ENCODE peak calls at places on chromosomes 16 and 17, in five cellular contexts. One of them, this sample, is unnamed.

GRCh38 chr16:660459-661183 is 7.3 kb upstream of the RHOT2 start:
- DNase-seq in GM12878: peak
- DNase-seq in HCT116: peak
- DNase-seq in K562: peak
- DNase-seq in HepG2: no peak
- DNase-seq in this sample: peak

GRCh38 chr16:50297301-50298074 is 31.1 kb downstream of the ADCY7 start:
- DNase-seq in GM12878: no peak
- DNase-seq in HCT116: no peak
- DNase-seq in K562: no peak
- DNase-seq in HepG2: peak
- DNase-seq in this sample: no peak

GRCh38 chr16:23453338-23454052 is 506 bp upstream of the COG7 start:
- DNase-seq in GM12878: no peak
- DNase-seq in HCT116: no peak
- DNase-seq in K562: no peak
- DNase-seq in HepG2: no peak
- DNase-seq in this sample: no peak

GRCh38 chr16:15788846-15789239 is 68.0 kb downstream of the MYH11 start:
- DNase-seq in GM12878: no peak
- DNase-seq in HCT116: no peak
- DNase-seq in K562: no peak
- DNase-seq in HepG2: no peak
- DNase-seq in this sample: no peak

GRCh38 chr17:82942166-82943130 is 102.6 kb upstream of the ZNF750 start:
- DNase-seq in GM12878: no peak
- DNase-seq in HCT116: no peak
- DNase-seq in K562: no peak
- DNase-seq in HepG2: no peak
- DNase-seq in this sample: no peak

GRCh38 chr17:7249830-7250229 is 1.7 kb downstream of the CTDNEP1 start:
- DNase-seq in GM12878: no peak
- DNase-seq in HCT116: no peak
- DNase-seq in K562: no peak
- DNase-seq in HepG2: no peak
- DNase-seq in this sample: no peak

GRCh38 chr17:28953444-28954118 is 2.3 kb upstream of the PHF12 start:
- DNase-seq in GM12878: no peak
- DNase-seq in HCT116: peak
- DNase-seq in K562: peak
- DNase-seq in HepG2: peak
- DNase-seq in this sample: peak

GRCh38 chr16:24524855-24525652 is 14.3 kb upstream of the RBBP6 start:
- DNase-seq in GM12878: no peak
- DNase-seq in HCT116: no peak
- DNase-seq in K562: no peak
- DNase-seq in HepG2: peak
- DNase-seq in this sample: no peak

GRCh38 chr17:67992541-67993152 is 3.6 kb downstream of the C17orf58 start:
- DNase-seq in GM12878: no peak
- DNase-seq in HCT116: no peak
- DNase-seq in K562: peak
- DNase-seq in HepG2: no peak
- DNase-seq in this sample: peak

GRCh38 chr17:18258356-18259038 is at the start of gene FLII:
- DNase-seq in GM12878: no peak
- DNase-seq in HCT116: no peak
- DNase-seq in K562: peak
- DNase-seq in HepG2: peak
- DNase-seq in this sample: peak

GRCh38 chr16:69465083-69465721 is 40.8 kb downstream of the CYB5B start:
- DNase-seq in GM12878: peak
- DNase-seq in HCT116: no peak
- DNase-seq in K562: peak
- DNase-seq in HepG2: peak
- DNase-seq in this sample: no peak

GRCh38 chr17:11979795-11980194 is 17.5 kb downstream of the ZNF18 start:
- DNase-seq in GM12878: no peak
- DNase-seq in HCT116: no peak
- DNase-seq in K562: no peak
- DNase-seq in HepG2: no peak
- DNase-seq in this sample: no peak

GRCh38 chr17:16915752-16916556 is 56.0 kb downstream of the TNFRSF13B start:
- DNase-seq in GM12878: peak
- DNase-seq in HCT116: peak
- DNase-seq in K562: peak
- DNase-seq in HepG2: peak
- DNase-seq in this sample: peak

GRCh38 chr17:4301066-4301465 is 37.3 kb upstream of the ANKFY1 start:
- DNase-seq in GM12878: no peak
- DNase-seq in HCT116: no peak
- DNase-seq in K562: no peak
- DNase-seq in HepG2: no peak
- DNase-seq in this sample: no peak

GRCh38 chr17:45020354-45021138 is 30.9 kb downstream of the DCAKD start:
- DNase-seq in GM12878: no peak
- DNase-seq in HCT116: no peak
- DNase-seq in K562: no peak
- DNase-seq in HepG2: no peak
- DNase-seq in this sample: no peak

GRCh38 chr16:24015923-24016322 is 180.1 kb downstream of the PRKCB start:
- DNase-seq in GM12878: no peak
- DNase-seq in HCT116: no peak
- DNase-seq in K562: no peak
- DNase-seq in HepG2: no peak
- DNase-seq in this sample: no peak

GRCh38 chr16:1772362-1772907 is at the start of gene EME2:
- DNase-seq in GM12878: no peak
- DNase-seq in HCT116: no peak
- DNase-seq in K562: peak
- DNase-seq in HepG2: peak
- DNase-seq in this sample: peak

GRCh38 chr17:49829026-49829425 is 18.8 kb downstream of the TAC4 start:
- DNase-seq in GM12878: no peak
- DNase-seq in HCT116: no peak
- DNase-seq in K562: no peak
- DNase-seq in HepG2: no peak
- DNase-seq in this sample: no peak

GRCh38 chr16:84546669-84547538 is 42.4 kb upstream of the MEAK7 start:
- DNase-seq in GM12878: no peak
- DNase-seq in HCT116: no peak
- DNase-seq in K562: no peak
- DNase-seq in HepG2: no peak
- DNase-seq in this sample: no peak

GRCh38 chr17:17847726-17848125 is 10.9 kb upstream of the SREBF1 start:
- DNase-seq in GM12878: no peak
- DNase-seq in HCT116: no peak
- DNase-seq in K562: no peak
- DNase-seq in HepG2: no peak
- DNase-seq in this sample: no peak

GRCh38 chr17:73462830-73463229 is 151.0 kb upstream of the CDC42EP4 start:
- DNase-seq in GM12878: no peak
- DNase-seq in HCT116: no peak
- DNase-seq in K562: no peak
- DNase-seq in HepG2: no peak
- DNase-seq in this sample: no peak

GRCh38 chr16:74466872-74467271 is 45.6 kb upstream of the CLEC18B start:
- DNase-seq in GM12878: no peak
- DNase-seq in HCT116: no peak
- DNase-seq in K562: no peak
- DNase-seq in HepG2: no peak
- DNase-seq in this sample: no peak

GRCh38 chr16:66293207-66293735 is 73.2 kb upstream of the CDH5 start:
- DNase-seq in GM12878: no peak
- DNase-seq in HCT116: no peak
- DNase-seq in K562: no peak
- DNase-seq in HepG2: no peak
- DNase-seq in this sample: no peak

GRCh38 chr17:76922967-76923366 is 54.8 kb downstream of the MGAT5B start:
- DNase-seq in GM12878: no peak
- DNase-seq in HCT116: no peak
- DNase-seq in K562: no peak
- DNase-seq in HepG2: no peak
- DNase-seq in this sample: no peak

GRCh38 chr16:5461574-5461973 is 364.0 kb upstream of the EEF2KMT start:
- DNase-seq in GM12878: no peak
- DNase-seq in HCT116: no peak
- DNase-seq in K562: no peak
- DNase-seq in HepG2: no peak
- DNase-seq in this sample: no peak

GRCh38 chr17:32903774-32904673 is 23.9 kb upstream of the TMEM98 start:
- DNase-seq in GM12878: no peak
- DNase-seq in HCT116: no peak
- DNase-seq in K562: peak
- DNase-seq in HepG2: no peak
- DNase-seq in this sample: no peak

GRCh38 chr17:68711858-68712257 is 110.7 kb upstream of the FAM20A start:
- DNase-seq in GM12878: no peak
- DNase-seq in HCT116: no peak
- DNase-seq in K562: no peak
- DNase-seq in HepG2: no peak
- DNase-seq in this sample: no peak

GRCh38 chr17:82930924-82931695 is 91.3 kb upstream of the ZNF750 start:
- DNase-seq in GM12878: no peak
- DNase-seq in HCT116: no peak
- DNase-seq in K562: no peak
- DNase-seq in HepG2: no peak
- DNase-seq in this sample: no peak

DNA sequence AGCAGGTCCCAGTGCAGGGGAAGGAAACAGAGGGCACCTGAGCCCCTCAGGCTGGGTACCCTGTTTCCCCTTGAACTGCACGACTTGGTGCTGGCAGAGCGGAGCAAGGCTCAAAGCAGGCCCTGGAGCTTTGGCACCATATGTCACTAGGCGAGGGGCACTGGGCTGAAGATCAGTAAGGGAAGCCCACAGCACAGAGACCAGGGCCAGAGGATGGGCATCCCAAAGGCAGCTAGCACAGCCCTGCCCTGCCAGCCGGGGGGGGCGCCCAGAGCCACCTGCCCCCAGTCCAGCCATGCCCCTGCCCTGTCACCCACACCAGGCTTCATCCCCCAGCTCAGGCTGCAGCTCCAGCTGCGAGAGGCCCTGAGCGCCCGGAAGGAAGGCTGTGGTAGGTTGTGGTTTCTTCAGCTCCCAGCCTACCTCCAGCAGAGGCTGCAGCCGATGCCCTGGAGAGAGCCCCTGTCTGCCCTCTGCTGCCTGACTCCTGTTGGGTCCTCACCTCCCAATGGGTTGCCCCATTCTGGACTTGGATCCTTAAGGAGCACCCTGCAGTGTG is 10.9 kb downstream of the NHERF1 start:
- DNase-seq in GM12878: no peak
- DNase-seq in HCT116: no peak
- DNase-seq in K562: no peak
- DNase-seq in HepG2: no peak
- DNase-seq in this sample: no peak
- TF ChIP-seq JUND in GM12878: no peak
- TF ChIP-seq JUND in HCT116: no peak
- TF ChIP-seq JUND in K562: no peak
- TF ChIP-seq JUND in HepG2: no peak
- TF ChIP-seq JUND in this sample: no peak

DNA sequence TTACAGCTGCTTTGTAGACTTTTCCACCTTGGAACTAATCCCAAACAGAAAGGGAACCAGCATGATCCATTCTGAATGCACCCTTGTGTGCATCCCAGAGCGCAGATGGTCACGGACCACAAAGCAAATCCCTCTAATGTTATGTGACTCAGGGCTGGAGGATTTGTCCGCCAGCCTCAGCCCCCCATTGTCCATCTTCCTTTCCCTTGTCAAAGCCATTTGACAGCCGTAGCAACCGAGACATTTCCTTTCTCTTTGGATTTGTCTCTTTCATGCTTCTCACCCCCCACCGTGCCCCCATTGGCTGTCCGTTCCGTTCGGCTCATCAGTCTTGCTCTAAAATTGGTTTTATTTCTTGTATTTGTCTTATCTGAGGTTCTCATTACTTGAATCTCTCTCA is 163.5 kb upstream of the ERCC4 start:
- DNase-seq in GM12878: no peak
- DNase-seq in HCT116: no peak
- DNase-seq in K562: no peak
- DNase-seq in HepG2: no peak
- DNase-seq in this sample: no peak
- TF ChIP-seq JUND in GM12878: no peak
- TF ChIP-seq JUND in HCT116: no peak
- TF ChIP-seq JUND in K562: no peak
- TF ChIP-seq JUND in HepG2: no peak
- TF ChIP-seq JUND in this sample: no peak

GRCh38 chr17:38702166-38702899 is 2.7 kb upstream of the MLLT6 start:
- DNase-seq in GM12878: no peak
- DNase-seq in HCT116: peak
- DNase-seq in K562: peak
- DNase-seq in HepG2: peak
- DNase-seq in this sample: peak

GRCh38 chr17:38704645-38705522 is at the start of gene MLLT6:
- DNase-seq in GM12878: no peak
- DNase-seq in HCT116: no peak
- DNase-seq in K562: peak
- DNase-seq in HepG2: peak
- DNase-seq in this sample: peak

GRCh38 chr17:38703742-38704644 is 1.1 kb upstream of the MLLT6 start:
- DNase-seq in GM12878: no peak
- DNase-seq in HCT116: peak
- DNase-seq in K562: peak
- DNase-seq in HepG2: peak
- DNase-seq in this sample: peak

GRCh38 chr17:38701504-38702165 is 3.4 kb upstream of the MLLT6 start:
- DNase-seq in GM12878: peak
- DNase-seq in HCT116: no peak
- DNase-seq in K562: peak
- DNase-seq in HepG2: peak
- DNase-seq in this sample: no peak

GRCh38 chr17:38702900-38703741 is 2.0 kb upstream of the MLLT6 start:
- DNase-seq in GM12878: no peak
- DNase-seq in HCT116: no peak
- DNase-seq in K562: peak
- DNase-seq in HepG2: no peak
- DNase-seq in this sample: peak
- TF ChIP-seq JUND in GM12878: no peak
- TF ChIP-seq JUND in HCT116: no peak
- TF ChIP-seq JUND in K562: no peak
- TF ChIP-seq JUND in HepG2: no peak
- TF ChIP-seq JUND in this sample: no peak

DNA sequence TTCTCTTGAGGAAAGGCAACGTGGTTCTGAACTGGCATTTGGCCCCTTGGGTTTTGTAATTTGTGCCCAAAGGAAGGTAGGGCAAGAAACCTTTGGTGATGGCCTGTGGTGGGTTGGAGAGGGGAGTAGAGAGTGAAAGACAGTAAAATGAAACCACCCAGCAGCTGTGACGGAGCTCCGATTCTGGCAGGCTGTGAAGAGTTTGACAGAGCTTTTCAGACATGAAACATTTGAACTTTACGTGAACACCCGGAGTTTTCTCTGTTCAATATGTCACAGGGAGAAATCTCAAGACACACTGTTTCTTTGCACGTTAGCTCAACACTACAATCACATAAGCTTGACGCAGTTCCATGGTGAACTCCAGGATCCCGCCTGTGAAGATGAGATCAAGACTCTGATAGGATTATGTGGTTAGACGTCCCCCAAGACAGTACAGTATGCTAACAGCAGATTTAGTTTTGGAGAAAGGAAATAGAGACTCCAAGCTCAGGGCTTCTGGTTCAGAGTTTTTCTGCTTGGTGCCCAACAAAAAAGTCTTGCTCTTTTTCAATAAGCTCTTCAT is 79.7 kb upstream of the CDH11 start:
- DNase-seq in GM12878: no peak
- DNase-seq in HCT116: no peak
- DNase-seq in K562: no peak
- DNase-seq in HepG2: no peak
- DNase-seq in this sample: no peak
- TF ChIP-seq JUND in GM12878: no peak
- TF ChIP-seq JUND in HCT116: no peak
- TF ChIP-seq JUND in K562: no peak
- TF ChIP-seq JUND in HepG2: no peak
- TF ChIP-seq JUND in this sample: no peak